ENCODE peak calls at places on chromosomes 4 and X, in eight cellular contexts. T, A, B, W, S, Q, X and U are unnamed samples.

GRCh38 chrX:47311857-47312774 is 58.3 kb upstream of the ZNF157 start:
- DNase-seq in T (no peak), A (peak), B (peak), W (peak), S (peak), Q (peak), X (peak), U (peak)

GRCh38 chr4:40333921-40334352 is 1.2 kb upstream of the CHRNA9 start:
- DNase-seq in T (no peak), A (peak), B (peak), W (no peak), S (peak), Q (peak), X (peak), U (peak)

GRCh38 chrX:69145281-69145680 is 20.0 kb downstream of the PJA1 start:
- DNase-seq in T (no peak), A (no peak), B (no peak), W (no peak), S (no peak), Q (no peak), X (no peak), U (no peak)

GRCh38 chrX:97895751-97896150 is 1012.0 kb downstream of the RPA4 start:
- DNase-seq in T (no peak), A (no peak), B (peak), W (no peak), S (peak), Q (peak), X (peak), U (no peak)

GRCh38 chrX:31487946-31488345 is 416.1 kb upstream of the FTHL17 start:
- DNase-seq in T (no peak), A (no peak), B (no peak), W (no peak), S (no peak), Q (no peak), X (no peak), U (no peak)

GRCh38 chrX:136130931-136131843 is 16.1 kb upstream of the FHL1 start:
- DNase-seq in T (no peak), A (no peak), B (peak), W (no peak), S (peak), Q (peak), X (peak), U (peak)

GRCh38 chrX:19863237-19864223 is 23.9 kb downstream of the SH3KBP1 start:
- DNase-seq in T (no peak), A (no peak), B (peak), W (peak), S (no peak), Q (peak), X (peak), U (no peak)

GRCh38 chrX:151019837-151020236 is 36.7 kb downstream of the HMGB3 start:
- DNase-seq in T (no peak), A (no peak), B (no peak), W (no peak), S (peak), Q (peak), X (peak), U (peak)

GRCh38 chrX:12979011-12979629 is 4.2 kb downstream of the TMSB4X start:
- DNase-seq in T (no peak), A (no peak), B (no peak), W (peak), S (no peak), Q (no peak), X (peak), U (no peak)

GRCh38 chr4:110119880-110120279 is 78.5 kb downstream of the ELOVL6 start:
- DNase-seq in T (no peak), A (no peak), B (peak), W (no peak), S (no peak), Q (peak), X (peak), U (peak)

GRCh38 chr4:7964890-7965662 is 25.4 kb upstream of the AFAP1 start:
- DNase-seq in T (no peak), A (no peak), B (peak), W (peak), S (peak), Q (peak), X (peak), U (peak)
- H3K4me3 ChIP-seq in T (no peak), A (no peak), B (no peak), W (no peak), S (no peak), Q (no peak), X (no peak), U (no peak)

GRCh38 chr4:168607215-168607614 is 110.4 kb downstream of the PALLD start:
- DNase-seq in T (no peak), A (no peak), B (no peak), W (no peak), S (no peak), Q (no peak), X (no peak), U (no peak)

GRCh38 chr4:168608771-168609170 is 111.9 kb downstream of the PALLD start:
- DNase-seq in T (no peak), A (no peak), B (no peak), W (no peak), S (no peak), Q (no peak), X (no peak), U (no peak)

GRCh38 chr4:168601899-168602298 is 105.0 kb downstream of the PALLD start:
- DNase-seq in T (no peak), A (no peak), B (no peak), W (no peak), S (no peak), Q (no peak), X (no peak), U (no peak)

GRCh38 chr4:168604496-168605373 is 107.9 kb downstream of the PALLD start:
- DNase-seq in T (no peak), A (no peak), B (peak), W (no peak), S (peak), Q (peak), X (peak), U (no peak)

GRCh38 chr4:168605411-168605810 is 108.6 kb downstream of the PALLD start:
- DNase-seq in T (no peak), A (no peak), B (peak), W (no peak), S (peak), Q (peak), X (peak), U (no peak)
- H3K4me3 ChIP-seq in T (no peak), A (no peak), B (peak), W (no peak), S (no peak), Q (no peak), X (no peak), U (no peak)

GRCh38 chrX:152917969-152918579 is 20.2 kb downstream of the ZNF185 start:
- DNase-seq in T (no peak), A (no peak), B (no peak), W (no peak), S (no peak), Q (no peak), X (peak), U (no peak)
- H3K4me3 ChIP-seq in T (no peak), A (no peak), B (no peak), W (no peak), S (no peak), Q (no peak), X (no peak), U (no peak)

GRCh38 chrX:17409566-17410290 is 34.7 kb downstream of the NHS start:
- DNase-seq in T (no peak), A (no peak), B (no peak), W (no peak), S (no peak), Q (no peak), X (no peak), U (no peak)
- H3K4me3 ChIP-seq in T (no peak), A (no peak), B (no peak), W (no peak), S (no peak), Q (no peak), X (no peak), U (no peak)

DNA sequence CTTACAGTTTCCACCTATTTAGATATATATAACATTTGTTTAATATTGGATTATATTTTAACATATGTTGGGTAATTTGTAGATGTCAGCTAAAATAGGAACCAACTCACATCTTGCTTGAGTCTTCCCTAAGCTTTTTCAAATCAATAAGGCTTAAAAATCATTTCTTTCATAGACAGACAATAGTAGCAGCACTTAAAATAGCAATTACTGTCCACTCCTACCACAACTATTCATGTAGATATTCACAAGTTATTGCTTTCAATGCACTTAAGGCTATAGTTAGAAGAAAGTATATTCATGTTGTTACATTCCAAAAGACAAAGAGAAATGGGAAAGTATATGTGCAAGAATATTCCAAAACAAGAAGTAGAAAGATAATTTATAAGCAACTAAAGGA is 71.2 kb downstream of the YIPF7 start:
- DNase-seq in T (no peak), A (no peak), B (no peak), W (no peak), S (no peak), Q (no peak), X (no peak), U (no peak)
- H3K4me3 ChIP-seq in T (no peak), A (no peak), B (no peak), W (no peak), S (no peak), Q (no peak), X (no peak), U (no peak)

DNA sequence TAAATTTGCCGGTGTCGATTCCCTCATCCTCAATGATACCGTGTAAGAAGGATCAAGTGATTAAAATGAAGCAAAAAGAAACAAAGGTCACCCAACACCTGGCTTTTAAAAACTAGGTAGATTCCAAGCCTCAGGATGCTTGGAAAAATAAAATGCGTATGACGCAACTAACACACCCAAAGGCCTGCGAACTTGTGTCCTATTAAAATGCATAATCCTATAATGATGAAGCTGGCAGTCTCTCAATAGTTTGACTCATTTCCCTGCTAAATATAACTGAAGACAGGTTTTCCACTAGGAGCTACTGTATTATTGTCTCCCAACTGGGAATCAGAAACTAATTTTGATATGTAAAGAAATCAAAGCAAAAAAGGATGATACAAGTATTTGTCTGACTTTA is 263.2 kb downstream of the DHX15 start:
- DNase-seq in T (no peak), A (no peak), B (peak), W (no peak), S (peak), Q (no peak), X (peak), U (peak)
- H3K4me3 ChIP-seq in T (no peak), A (no peak), B (peak), W (no peak), S (no peak), Q (no peak), X (no peak), U (no peak)

GRCh38 chrX:71143508-71143907 is 1.1 kb upstream of the NLGN3 start:
- DNase-seq in T (peak), A (no peak), B (no peak), W (no peak), S (no peak), Q (peak), X (peak), U (no peak)

GRCh38 chrX:71140440-71140839 is 4.2 kb upstream of the NLGN3 start:
- DNase-seq in T (no peak), A (no peak), B (no peak), W (no peak), S (no peak), Q (no peak), X (no peak), U (no peak)

GRCh38 chrX:71147496-71148277 is 3.0 kb downstream of the NLGN3 start:
- DNase-seq in T (no peak), A (no peak), B (no peak), W (no peak), S (no peak), Q (no peak), X (no peak), U (no peak)

GRCh38 chrX:71148278-71148663 is 3.6 kb downstream of the NLGN3 start:
- DNase-seq in T (no peak), A (no peak), B (no peak), W (no peak), S (no peak), Q (no peak), X (no peak), U (no peak)

DNA sequence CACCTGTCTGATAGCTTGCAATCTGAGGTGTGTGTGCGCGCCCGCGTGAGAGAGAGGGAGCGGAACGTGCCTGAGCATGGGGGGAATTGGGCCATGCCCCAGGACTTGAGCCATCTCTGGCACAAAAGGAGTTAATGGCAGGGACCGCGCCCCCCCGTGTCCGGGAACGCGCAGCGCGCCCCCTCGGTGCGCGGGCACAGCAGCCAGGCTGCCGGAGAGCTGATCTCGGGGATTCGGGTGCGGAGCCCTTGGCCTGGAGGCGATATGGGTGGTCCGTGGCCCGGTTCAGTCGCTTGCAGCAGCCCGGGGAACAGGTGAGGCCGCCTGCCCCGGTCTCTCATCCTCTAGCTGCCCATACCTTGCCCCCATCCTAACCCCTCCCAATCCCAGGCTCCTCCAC is at the start of gene NLGN3:
- DNase-seq in T (no peak), A (no peak), B (no peak), W (no peak), S (no peak), Q (no peak), X (no peak), U (no peak)
- H3K4me3 ChIP-seq in T (peak), A (no peak), B (no peak), W (no peak), S (no peak), Q (no peak), X (no peak), U (peak)

GRCh38 chr4:24984602-24985532 is 45.9 kb downstream of the LGI2 start:
- DNase-seq in T (no peak), A (no peak), B (no peak), W (no peak), S (no peak), Q (no peak), X (no peak), U (no peak)

GRCh38 chr4:24975505-24975904 is 55.2 kb downstream of the LGI2 start:
- DNase-seq in T (no peak), A (no peak), B (no peak), W (no peak), S (no peak), Q (no peak), X (no peak), U (no peak)

GRCh38 chr4:24978291-24979072 is 52.3 kb downstream of the LGI2 start:
- DNase-seq in T (no peak), A (no peak), B (no peak), W (no peak), S (no peak), Q (no peak), X (peak), U (no peak)

GRCh38 chr4:24980064-24980690 is 50.6 kb downstream of the LGI2 start:
- DNase-seq in T (peak), A (peak), B (peak), W (peak), S (peak), Q (peak), X (peak), U (peak)

GRCh38 chr4:24979554-24979953 is 51.2 kb downstream of the LGI2 start:
- DNase-seq in T (no peak), A (no peak), B (no peak), W (no peak), S (peak), Q (peak), X (peak), U (peak)
- H3K4me3 ChIP-seq in T (peak), A (no peak), B (no peak), W (no peak), S (no peak), Q (no peak), X (peak), U (peak)

GRCh38 chrX:71936632-71937031 is 26.0 kb downstream of the NHSL2 start:
- DNase-seq in T (no peak), A (no peak), B (no peak), W (no peak), S (no peak), Q (no peak), X (no peak), U (no peak)

GRCh38 chrX:71938371-71938770 is 27.7 kb downstream of the NHSL2 start:
- DNase-seq in T (no peak), A (no peak), B (peak), W (no peak), S (no peak), Q (peak), X (no peak), U (no peak)

GRCh38 chrX:71941145-71941544 is 30.5 kb downstream of the NHSL2 start:
- DNase-seq in T (no peak), A (no peak), B (peak), W (no peak), S (no peak), Q (no peak), X (peak), U (peak)

GRCh38 chrX:71930298-71930697 is 19.7 kb downstream of the NHSL2 start:
- DNase-seq in T (no peak), A (no peak), B (no peak), W (no peak), S (no peak), Q (peak), X (peak), U (no peak)

DNA sequence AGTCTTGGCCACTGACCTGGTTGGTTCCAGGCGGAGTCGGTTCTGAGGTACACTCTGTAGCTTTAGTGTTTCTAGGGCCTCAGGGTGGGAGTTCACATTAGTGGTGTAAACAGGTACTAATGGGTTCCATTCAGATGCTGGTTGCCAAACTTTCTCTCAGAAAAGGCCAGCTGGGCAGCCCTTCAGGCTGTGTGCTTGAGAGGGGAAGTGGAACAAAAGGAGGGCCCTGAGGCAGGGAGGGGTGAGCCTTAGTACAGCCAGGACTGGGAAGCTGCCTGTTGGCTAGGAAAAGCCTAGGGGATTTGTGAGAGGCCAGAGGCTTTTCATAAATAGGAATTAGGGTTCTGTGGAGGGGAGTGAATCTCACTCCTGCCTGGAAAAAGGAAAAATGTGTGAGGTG is 24.9 kb downstream of the NHSL2 start:
- DNase-seq in T (no peak), A (no peak), B (no peak), W (no peak), S (no peak), Q (no peak), X (no peak), U (no peak)
- H3K4me3 ChIP-seq in T (no peak), A (no peak), B (no peak), W (no peak), S (no peak), Q (no peak), X (no peak), U (no peak)

DNA sequence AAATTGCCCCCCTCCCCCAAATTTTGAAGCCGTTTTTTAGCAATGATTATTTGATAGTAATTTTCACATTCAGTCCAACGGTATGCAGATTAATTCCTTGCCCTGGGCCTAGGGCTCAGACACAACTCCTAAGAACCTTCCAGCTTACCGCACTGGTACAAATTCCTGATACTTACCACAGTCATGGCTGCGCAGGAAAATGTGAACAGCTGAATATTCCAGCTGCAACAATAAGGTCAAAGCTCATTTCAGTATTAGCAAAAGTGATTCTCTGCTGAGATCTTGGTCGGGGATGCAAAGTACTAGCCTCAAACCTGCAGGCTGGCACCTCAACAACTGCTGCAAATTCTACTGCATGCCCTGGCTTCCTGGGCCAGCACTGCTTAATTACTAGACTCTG is 3.0 kb downstream of the ATP11C start:
- DNase-seq in T (no peak), A (no peak), B (no peak), W (peak), S (no peak), Q (no peak), X (no peak), U (no peak)
- H3K4me3 ChIP-seq in T (no peak), A (peak), B (no peak), W (peak), S (peak), Q (peak), X (no peak), U (no peak)